ENCODE peak calls at places on chromosomes 6 and 20, in four cellular contexts. One of them, this sample, is unnamed.

GRCh38 chr20:4559106-4559505 is 162.6 kb upstream of the PRND start:
- DNase-seq in cardiac muscle cell: no peak
- DNase-seq in HEK293T: no peak
- DNase-seq in NCI-H510A: no peak
- DNase-seq in this sample: no peak

GRCh38 chr6:109336221-109336955 is 45.9 kb downstream of the CD164 start:
- DNase-seq in cardiac muscle cell: no peak
- DNase-seq in HEK293T: no peak
- DNase-seq in NCI-H510A: no peak
- DNase-seq in this sample: no peak

GRCh38 chr6:141097471-141097870 is 1035.3 kb upstream of the GJE1 start:
- DNase-seq in cardiac muscle cell: no peak
- DNase-seq in HEK293T: no peak
- DNase-seq in NCI-H510A: no peak
- DNase-seq in this sample: no peak

GRCh38 chr6:84172080-84172479 is 55.4 kb downstream of the CEP162 start:
- DNase-seq in cardiac muscle cell: no peak
- DNase-seq in HEK293T: no peak
- DNase-seq in NCI-H510A: no peak
- DNase-seq in this sample: no peak

GRCh38 chr20:44739952-44740351 is 5.7 kb upstream of the KCNK15 start:
- DNase-seq in cardiac muscle cell: no peak
- DNase-seq in HEK293T: no peak
- DNase-seq in NCI-H510A: no peak
- DNase-seq in this sample: no peak

GRCh38 chr6:112956696-112957525 is 609.8 kb downstream of the RFPL4B start:
- DNase-seq in cardiac muscle cell: peak
- DNase-seq in HEK293T: peak
- DNase-seq in NCI-H510A: no peak
- DNase-seq in this sample: no peak

GRCh38 chr20:56516631-56517030 is 7.9 kb upstream of the FAM209A start:
- DNase-seq in cardiac muscle cell: no peak
- DNase-seq in HEK293T: no peak
- DNase-seq in NCI-H510A: no peak
- DNase-seq in this sample: no peak

GRCh38 chr6:152642578-152643375 is 5.6 kb upstream of the SYNE1 start:
- DNase-seq in cardiac muscle cell: peak
- DNase-seq in HEK293T: peak
- DNase-seq in NCI-H510A: peak
- DNase-seq in this sample: no peak

GRCh38 chr6:76803038-76803580 is 660.2 kb downstream of the HTR1B start:
- DNase-seq in cardiac muscle cell: no peak
- DNase-seq in HEK293T: no peak
- DNase-seq in NCI-H510A: no peak
- DNase-seq in this sample: no peak

GRCh38 chr6:170199716-170200115 is 91.2 kb downstream of the DLL1 start:
- DNase-seq in cardiac muscle cell: no peak
- DNase-seq in HEK293T: no peak
- DNase-seq in NCI-H510A: no peak
- DNase-seq in this sample: no peak

GRCh38 chr20:24917797-24918578 is 31.1 kb upstream of the CST7 start:
- DNase-seq in cardiac muscle cell: peak
- DNase-seq in HEK293T: peak
- DNase-seq in NCI-H510A: peak
- DNase-seq in this sample: no peak

GRCh38 chr6:91786474-91787184 is 1199.8 kb upstream of the MAP3K7 start:
- DNase-seq in cardiac muscle cell: no peak
- DNase-seq in HEK293T: no peak
- DNase-seq in NCI-H510A: no peak
- DNase-seq in this sample: no peak

GRCh38 chr6:118743744-118744143 is 92.4 kb upstream of the CEP85L start:
- DNase-seq in cardiac muscle cell: no peak
- DNase-seq in HEK293T: no peak
- DNase-seq in NCI-H510A: no peak
- DNase-seq in this sample: no peak

GRCh38 chr6:111449129-111449528 is 33.9 kb downstream of the REV3L start:
- DNase-seq in cardiac muscle cell: no peak
- DNase-seq in HEK293T: no peak
- DNase-seq in NCI-H510A: no peak
- DNase-seq in this sample: no peak

GRCh38 chr6:166277892-166278578 is 30.2 kb downstream of the PRR18 start:
- DNase-seq in cardiac muscle cell: no peak
- DNase-seq in HEK293T: no peak
- DNase-seq in NCI-H510A: no peak
- DNase-seq in this sample: no peak

GRCh38 chr6:114121913-114122662 is 151.1 kb upstream of the HDAC2 start:
- DNase-seq in cardiac muscle cell: no peak
- DNase-seq in HEK293T: no peak
- DNase-seq in NCI-H510A: no peak
- DNase-seq in this sample: no peak

GRCh38 chr6:48318670-48319069 is 207.7 kb upstream of the PTCHD4 start:
- DNase-seq in cardiac muscle cell: no peak
- DNase-seq in HEK293T: no peak
- DNase-seq in NCI-H510A: no peak
- DNase-seq in this sample: no peak

GRCh38 chr6:98835149-98836024 is 1.0 kb downstream of the POU3F2 start:
- DNase-seq in cardiac muscle cell: peak
- DNase-seq in HEK293T: no peak
- DNase-seq in NCI-H510A: no peak
- DNase-seq in this sample: no peak

GRCh38 chr20:50223321-50223995 is 32.8 kb downstream of the CEBPB start:
- DNase-seq in cardiac muscle cell: no peak
- DNase-seq in HEK293T: no peak
- DNase-seq in NCI-H510A: no peak
- DNase-seq in this sample: no peak

GRCh38 chr6:168132531-168133184 is 53.6 kb upstream of the FRMD1 start:
- DNase-seq in cardiac muscle cell: peak
- DNase-seq in HEK293T: peak
- DNase-seq in NCI-H510A: peak
- DNase-seq in this sample: no peak

GRCh38 chr20:62350098-62350628 is 16.9 kb downstream of the LAMA5 start:
- DNase-seq in cardiac muscle cell: no peak
- DNase-seq in HEK293T: no peak
- DNase-seq in NCI-H510A: no peak
- DNase-seq in this sample: no peak

GRCh38 chr6:2989332-2990178 is 10.1 kb upstream of the NQO2 start:
- DNase-seq in cardiac muscle cell: peak
- DNase-seq in HEK293T: peak
- DNase-seq in NCI-H510A: peak
- DNase-seq in this sample: peak

GRCh38 chr6:98539669-98540207 is 294.6 kb upstream of the POU3F2 start:
- DNase-seq in cardiac muscle cell: no peak
- DNase-seq in HEK293T: peak
- DNase-seq in NCI-H510A: no peak
- DNase-seq in this sample: no peak

GRCh38 chr6:161301338-161301737 is 27.5 kb upstream of the AGPAT4 start:
- DNase-seq in cardiac muscle cell: peak
- DNase-seq in HEK293T: no peak
- DNase-seq in NCI-H510A: no peak
- DNase-seq in this sample: no peak

GRCh38 chr6:53587291-53587690 is 42.4 kb upstream of the GCLC start:
- DNase-seq in cardiac muscle cell: no peak
- DNase-seq in HEK293T: no peak
- DNase-seq in NCI-H510A: no peak
- DNase-seq in this sample: no peak